ENCODE peak calls at places on chromosomes 16 and 17, in four cellular contexts. T is adrenal gland, N is spleen, Y is ovary. Z is an unnamed sample.

GRCh38 chr17:55266051-55266957 is 1.5 kb downstream of the HLF start:
- DNase-seq in T (no peak), N (peak), Y (peak), Z (no peak)

GRCh38 chr17:34782271-34782670 is 179.0 kb downstream of the CCT6B start:
- DNase-seq in T (no peak), N (no peak), Y (no peak), Z (no peak)

GRCh38 chr17:1906622-1907021 is 76.8 kb downstream of the RPA1 start:
- DNase-seq in T (no peak), N (no peak), Y (no peak), Z (no peak)

GRCh38 chr16:19167710-19168172 is 299 bp upstream of the SYT17 start:
- DNase-seq in T (peak), N (peak), Y (no peak), Z (peak)

GRCh38 chr17:46039592-46040186 is 40.6 kb downstream of the STH start:
- DNase-seq in T (peak), N (no peak), Y (no peak), Z (peak)

GRCh38 chr17:43772877-43773648 is 5.7 kb downstream of the DUSP3 start:
- DNase-seq in T (no peak), N (peak), Y (no peak), Z (no peak)

GRCh38 chr16:1494129-1494640 is 1.0 kb downstream of the TELO2 start:
- DNase-seq in T (peak), N (peak), Y (peak), Z (no peak)

GRCh38 chr17:47957591-47958490 is at the start of gene PRR15L:
- DNase-seq in T (no peak), N (no peak), Y (no peak), Z (peak)

GRCh38 chr16:85729452-85729851 is 21.4 kb downstream of the C16orf74 start:
- DNase-seq in T (no peak), N (no peak), Y (no peak), Z (no peak)

GRCh38 chr16:57647136-57647875 is 18.9 kb downstream of the ADGRG1 start:
- DNase-seq in T (no peak), N (no peak), Y (no peak), Z (no peak)

GRCh38 chr16:54126907-54127306 is 159.7 kb downstream of the IRX3 start:
- DNase-seq in T (no peak), N (no peak), Y (no peak), Z (no peak)

GRCh38 chr17:17497845-17498520 is 1.8 kb upstream of the RASD1 start:
- DNase-seq in T (no peak), N (peak), Y (no peak), Z (no peak)

GRCh38 chr16:1538804-1539520 is 5.5 kb downstream of the TMEM204 start:
- DNase-seq in T (no peak), N (no peak), Y (no peak), Z (no peak)

GRCh38 chr17:19448341-19449268 is 37.6 kb downstream of the RNF112 start:
- DNase-seq in T (peak), N (no peak), Y (peak), Z (no peak)

GRCh38 chr16:85249830-85250455 is 137.7 kb upstream of the CIBAR2 start:
- DNase-seq in T (no peak), N (no peak), Y (no peak), Z (no peak)

GRCh38 chr17:48335858-48336500 is 94.0 kb downstream of the SKAP1 start:
- DNase-seq in T (no peak), N (no peak), Y (no peak), Z (no peak)

GRCh38 chr16:81855552-81856153 is 76.6 kb downstream of the PLCG2 start:
- DNase-seq in T (no peak), N (no peak), Y (no peak), Z (no peak)

GRCh38 chr16:67563708-67564468 is 1.6 kb downstream of the CTCF start:
- DNase-seq in T (peak), N (no peak), Y (no peak), Z (peak)

GRCh38 chr16:24541534-24541933 is 2.2 kb downstream of the RBBP6 start:
- DNase-seq in T (no peak), N (no peak), Y (no peak), Z (no peak)

GRCh38 chr16:48522041-48522440 is 87.9 kb downstream of the N4BP1 start:
- DNase-seq in T (no peak), N (peak), Y (no peak), Z (no peak)

GRCh38 chr16:1545044-1545736 is 11.7 kb downstream of the TMEM204 start:
- DNase-seq in T (no peak), N (no peak), Y (no peak), Z (no peak)

GRCh38 chr17:225551-225950 is 44.1 kb upstream of the DOC2B start:
- DNase-seq in T (no peak), N (peak), Y (no peak), Z (no peak)

GRCh38 chr17:10384175-10384574 is 11.4 kb upstream of the MYH13 start:
- DNase-seq in T (no peak), N (no peak), Y (no peak), Z (no peak)

GRCh38 chr17:3602499-3602898 is 6.7 kb downstream of the TRPV1 start:
- DNase-seq in T (peak), N (no peak), Y (no peak), Z (no peak)

GRCh38 chr17:38871247-38871991 is 1.6 kb downstream of the LASP1 start:
- DNase-seq in T (peak), N (peak), Y (peak), Z (peak)

GRCh38 chr16:1299868-1300203 is 9.6 kb upstream of the UBE2I start:
- DNase-seq in T (no peak), N (no peak), Y (no peak), Z (no peak)

GRCh38 chr16:450800-451512 is 25.5 kb downstream of the RAB11FIP3 start:
- DNase-seq in T (no peak), N (no peak), Y (no peak), Z (peak)

GRCh38 chr17:68228817-68229570 is 18.8 kb upstream of the AMZ2 start:
- DNase-seq in T (no peak), N (no peak), Y (no peak), Z (no peak)

DNA sequence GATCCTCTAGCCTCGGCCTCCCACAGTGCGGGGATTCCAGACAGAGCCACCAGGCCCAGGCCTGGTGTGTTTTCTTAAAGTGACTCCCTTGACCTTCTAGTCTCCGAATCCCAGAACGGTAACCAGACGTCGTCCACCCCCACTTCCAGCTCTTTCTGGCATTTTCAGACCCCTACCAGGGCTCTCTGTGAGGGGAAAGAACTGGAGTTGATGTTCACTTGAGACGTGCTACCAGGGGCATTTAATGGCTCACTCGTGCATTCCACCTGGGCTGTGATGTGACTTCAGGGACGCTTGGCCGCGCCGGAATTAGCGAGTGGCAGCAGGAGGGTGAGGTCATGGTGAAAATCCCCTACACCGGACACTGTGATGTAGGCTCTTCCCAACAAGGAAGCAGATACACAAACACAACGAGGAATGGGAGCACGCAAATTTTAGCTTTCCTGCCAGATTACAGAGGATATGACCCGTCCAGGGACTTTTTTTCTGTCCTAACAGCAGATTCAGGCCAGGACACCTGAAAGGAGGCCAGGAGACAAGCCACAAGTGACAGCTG is 1.1 kb upstream of the GNA13 start:
- DNase-seq in T (peak), N (peak), Y (peak), Z (peak)
- TF ChIP-seq POLR2A in T (no peak), N (no peak), Y (no peak), Z (peak)

DNA sequence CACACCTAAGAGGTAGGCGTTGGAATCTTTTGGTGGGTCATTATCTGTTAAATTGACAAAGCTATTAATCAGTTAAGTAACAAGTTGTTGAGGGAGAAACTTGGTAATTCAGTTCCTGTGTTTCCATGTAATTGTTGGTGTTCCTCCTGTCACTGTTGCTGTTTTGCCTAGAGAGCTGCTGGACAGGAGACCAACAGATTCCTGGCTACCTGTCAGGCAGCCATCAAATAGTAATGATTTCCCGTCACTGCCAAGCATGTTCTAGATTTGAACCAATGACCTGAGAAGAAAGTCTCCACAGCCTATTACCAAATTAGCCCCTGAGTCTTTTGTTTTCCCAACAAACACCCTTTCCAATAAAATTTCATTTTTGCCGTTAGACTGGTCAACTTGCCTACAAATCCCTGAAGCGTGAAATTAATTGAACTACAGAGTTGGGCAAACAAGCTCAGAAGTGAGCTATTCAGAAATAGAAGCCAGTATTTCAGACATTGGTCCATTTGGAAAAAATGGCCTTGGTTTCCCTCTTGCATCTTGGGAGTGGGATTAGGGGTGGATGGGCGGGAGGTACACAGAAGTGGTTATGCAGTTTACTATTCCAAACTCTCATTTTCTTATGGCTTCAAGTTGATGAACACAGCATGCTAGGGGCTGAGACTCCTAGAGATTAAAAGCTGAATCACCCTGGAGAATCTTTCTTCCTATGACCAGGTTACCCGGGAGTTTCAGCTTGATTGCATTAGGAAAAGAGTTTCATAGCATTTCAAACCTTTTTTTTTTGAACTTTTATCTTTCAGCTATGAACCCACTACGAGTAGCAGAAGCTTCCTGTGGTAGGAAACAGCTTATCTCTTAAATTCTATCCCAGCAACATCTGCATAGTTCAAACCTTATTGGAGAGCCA is 262.8 kb upstream of the MAF start:
- DNase-seq in T (no peak), N (no peak), Y (no peak), Z (no peak)
- H3K4me3 ChIP-seq in T (no peak), N (no peak), Y (no peak), Z (no peak)

GRCh38 chr17:61402978-61403845 is 3.6 kb downstream of the TBX2 start:
- DNase-seq in T (no peak), N (peak), Y (no peak), Z (no peak)
- TF ChIP-seq CTCF in T (no peak), N (no peak), Y (no peak), Z (no peak)

DNA sequence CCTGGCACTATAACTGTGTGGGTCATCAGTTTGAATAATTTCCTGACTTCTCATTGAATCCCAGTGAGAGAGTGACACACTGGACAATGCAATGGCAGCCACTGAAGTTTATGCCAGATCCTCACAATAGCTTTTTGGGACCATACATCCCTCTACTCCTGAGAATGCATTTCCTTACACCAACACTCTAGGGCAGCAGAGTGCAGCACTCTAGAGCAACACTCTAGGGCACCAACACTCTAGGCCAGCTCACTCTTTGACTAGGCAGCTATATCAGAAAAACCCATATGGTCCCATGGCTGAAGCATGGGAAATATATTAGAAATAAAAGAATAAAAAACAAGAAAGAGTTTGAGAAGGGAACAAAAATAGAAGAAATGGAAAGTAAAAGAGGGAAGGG is 309.2 kb downstream of the MAP2K6 start:
- DNase-seq in T (no peak), N (no peak), Y (no peak), Z (no peak)
- TF ChIP-seq POLR2A in T (no peak), N (no peak), Y (no peak), Z (no peak)

GRCh38 chr17:49764559-49765180 is 739 bp upstream of the FAM117A start:
- DNase-seq in T (no peak), N (no peak), Y (no peak), Z (no peak)
- H3K4me3 ChIP-seq in T (no peak), N (peak), Y (peak), Z (no peak)

GRCh38 chr16:4693956-4694663 is 748 bp downstream of the NUDT16L1 start:
- DNase-seq in T (peak), N (peak), Y (peak), Z (peak)

GRCh38 chr16:4691666-4692412 is 1.5 kb upstream of the NUDT16L1 start:
- DNase-seq in T (peak), N (peak), Y (no peak), Z (no peak)

GRCh38 chr16:4692460-4693295 is 684 bp upstream of the NUDT16L1 start:
- DNase-seq in T (peak), N (peak), Y (no peak), Z (no peak)

GRCh38 chr16:4694664-4695451 is 1.5 kb downstream of the NUDT16L1 start:
- DNase-seq in T (peak), N (peak), Y (peak), Z (no peak)

DNA sequence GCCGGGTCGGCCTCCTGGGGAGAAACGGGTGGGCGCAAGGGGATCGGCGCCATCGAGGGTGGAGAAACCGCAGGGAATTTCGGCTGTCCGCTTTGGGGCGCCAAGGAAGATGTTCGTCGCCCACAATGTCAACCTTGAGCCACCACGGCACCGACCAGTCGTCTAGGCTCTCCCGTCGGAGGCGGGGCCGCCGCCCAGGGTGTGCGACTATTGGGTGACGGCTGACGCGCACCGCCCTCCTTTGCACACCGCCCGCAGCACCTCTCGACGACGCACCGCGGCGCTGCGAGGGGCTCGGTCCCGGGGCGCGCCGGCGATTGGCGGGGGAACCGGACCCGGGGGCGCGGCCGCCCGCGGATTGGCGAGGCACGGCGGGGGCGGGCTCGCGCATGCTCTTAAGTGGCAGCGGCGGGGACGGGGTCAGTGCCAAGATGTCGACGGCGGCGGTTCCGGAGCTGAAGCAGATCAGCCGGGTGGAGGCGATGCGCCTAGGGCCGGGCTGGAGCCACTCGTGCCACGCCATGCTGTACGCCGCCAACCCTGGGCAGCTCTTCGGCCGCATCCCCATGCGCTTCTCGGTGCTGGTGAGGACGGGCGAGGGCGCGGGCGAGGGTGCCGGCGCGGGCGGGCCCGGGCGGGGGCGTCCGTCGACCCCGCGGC is at the start of gene NUDT16L1:
- DNase-seq in T (peak), N (peak), Y (peak), Z (peak)
- TF ChIP-seq CTCF in T (peak), N (peak), Y (no peak), Z (peak)

GRCh38 chr17:6254036-6254435 is 180.9 kb downstream of the AIPL1 start:
- DNase-seq in T (no peak), N (no peak), Y (no peak), Z (no peak)
- TF ChIP-seq POLR2A in T (no peak), N (no peak), Y (no peak), Z (no peak)

DNA sequence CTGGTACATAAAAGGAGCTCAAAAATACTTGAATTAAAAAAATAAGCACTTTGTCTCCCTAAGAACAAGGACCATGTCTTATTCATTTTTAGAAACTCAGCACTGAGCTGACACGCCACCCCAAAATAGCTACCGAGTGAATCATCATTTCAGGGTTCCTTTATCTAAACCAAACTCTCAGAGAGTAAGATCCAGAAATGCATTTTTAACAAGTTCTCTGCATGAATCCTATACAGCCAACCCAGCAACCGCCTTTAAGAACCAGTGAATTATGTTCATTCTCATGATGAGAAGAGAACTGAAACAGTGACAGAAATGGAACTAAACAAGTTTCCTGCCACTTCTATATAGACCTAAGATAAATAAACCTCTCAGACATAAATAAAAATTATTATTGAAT is 8.7 kb downstream of the C16orf87 start:
- DNase-seq in T (no peak), N (no peak), Y (no peak), Z (no peak)
- H3K4me3 ChIP-seq in T (no peak), N (no peak), Y (no peak), Z (no peak)

GRCh38 chr17:79301469-79301868 is 226.8 kb downstream of the ENGASE start:
- DNase-seq in T (no peak), N (no peak), Y (no peak), Z (no peak)
- TF ChIP-seq CTCF in T (no peak), N (no peak), Y (no peak), Z (no peak)

GRCh38 chr17:32477220-32477619 is 9.6 kb upstream of the CDK5R1 start:
- DNase-seq in T (no peak), N (no peak), Y (no peak), Z (no peak)
- TF ChIP-seq POLR2A in T (no peak), N (no peak), Y (no peak), Z (no peak)

Z was measured in body of pancreas.